ENCODE peak calls at places on chromosomes 5 and 9, in eight cellular contexts. One of them, this sample, is unnamed.

GRCh38 chr9:16192403-16193017 is 639.7 kb downstream of the CCDC171 start:
- DNase-seq in A549: no peak
- DNase-seq in K562: no peak
- DNase-seq in transverse colon: no peak
- DNase-seq in tibial nerve: no peak
- DNase-seq in upper lobe of left lung: no peak
- DNase-seq in stomach: no peak
- DNase-seq in esophagus muscularis mucosa: no peak
- DNase-seq in this sample: no peak

GRCh38 chr5:153079396-153079795 is 411.1 kb upstream of the GRIA1 start:
- DNase-seq in esophagus muscularis mucosa: no peak
- DNase-seq in stomach: no peak
- DNase-seq in upper lobe of left lung: no peak
- DNase-seq in transverse colon: no peak
- DNase-seq in A549: no peak
- DNase-seq in K562: no peak
- DNase-seq in tibial nerve: no peak
- DNase-seq in this sample: no peak

GRCh38 chr5:148353634-148354033 is 18.3 kb downstream of the SPINK9 start:
- DNase-seq in A549: no peak
- DNase-seq in transverse colon: no peak
- DNase-seq in K562: no peak
- DNase-seq in stomach: no peak
- DNase-seq in esophagus muscularis mucosa: no peak
- DNase-seq in upper lobe of left lung: no peak
- DNase-seq in tibial nerve: no peak
- DNase-seq in this sample: no peak

GRCh38 chr9:36207546-36208012 is 16.9 kb downstream of the CLTA start:
- DNase-seq in stomach: no peak
- DNase-seq in transverse colon: no peak
- DNase-seq in upper lobe of left lung: no peak
- DNase-seq in esophagus muscularis mucosa: no peak
- DNase-seq in A549: no peak
- DNase-seq in tibial nerve: no peak
- DNase-seq in K562: no peak
- DNase-seq in this sample: no peak

GRCh38 chr5:142816577-142816976 is 46.4 kb downstream of the ARHGAP26 start:
- DNase-seq in upper lobe of left lung: no peak
- DNase-seq in tibial nerve: peak; percentile 40
- DNase-seq in A549: no peak
- DNase-seq in stomach: peak; percentile 75
- DNase-seq in transverse colon: peak; percentile 66
- DNase-seq in esophagus muscularis mucosa: no peak
- DNase-seq in K562: no peak
- DNase-seq in this sample: no peak

GRCh38 chr9:114386886-114387677 is 700 bp downstream of the AKNA start:
- DNase-seq in transverse colon: peak; percentile 76
- DNase-seq in A549: no peak
- DNase-seq in stomach: peak; percentile 49
- DNase-seq in upper lobe of left lung: peak; percentile 86
- DNase-seq in esophagus muscularis mucosa: no peak
- DNase-seq in tibial nerve: no peak
- DNase-seq in K562: no peak
- DNase-seq in this sample: peak; percentile 85

GRCh38 chr9:71941060-71941568 is 29.7 kb downstream of the C9orf85 start:
- DNase-seq in upper lobe of left lung: no peak
- DNase-seq in A549: no peak
- DNase-seq in tibial nerve: no peak
- DNase-seq in K562: no peak
- DNase-seq in stomach: no peak
- DNase-seq in esophagus muscularis mucosa: no peak
- DNase-seq in transverse colon: no peak
- DNase-seq in this sample: no peak

GRCh38 chr5:173590436-173591299 is 25.8 kb downstream of the BOD1 start:
- DNase-seq in K562: no peak
- DNase-seq in A549: no peak
- DNase-seq in tibial nerve: no peak
- DNase-seq in transverse colon: no peak
- DNase-seq in esophagus muscularis mucosa: no peak
- DNase-seq in upper lobe of left lung: peak; percentile 62
- DNase-seq in stomach: no peak
- DNase-seq in this sample: no peak

GRCh38 chr5:108259306-108259705 is 122.6 kb downstream of the FBXL17 start:
- DNase-seq in A549: no peak
- DNase-seq in K562: no peak
- DNase-seq in upper lobe of left lung: no peak
- DNase-seq in tibial nerve: no peak
- DNase-seq in esophagus muscularis mucosa: no peak
- DNase-seq in transverse colon: no peak
- DNase-seq in stomach: no peak
- DNase-seq in this sample: no peak

GRCh38 chr9:82062245-82062644 is 73.7 kb downstream of the SPATA31D1 start:
- DNase-seq in stomach: no peak
- DNase-seq in tibial nerve: no peak
- DNase-seq in K562: no peak
- DNase-seq in upper lobe of left lung: peak; percentile 10
- DNase-seq in esophagus muscularis mucosa: no peak
- DNase-seq in A549: no peak
- DNase-seq in transverse colon: no peak
- DNase-seq in this sample: no peak

GRCh38 chr5:68134033-68134668 is 81.4 kb upstream of the PIK3R1 start:
- DNase-seq in esophagus muscularis mucosa: no peak
- DNase-seq in K562: no peak
- DNase-seq in transverse colon: peak; percentile 45
- DNase-seq in stomach: no peak
- DNase-seq in upper lobe of left lung: no peak
- DNase-seq in tibial nerve: no peak
- DNase-seq in A549: no peak
- DNase-seq in this sample: no peak

GRCh38 chr5:119274767-119275130 is 81.1 kb upstream of the TNFAIP8 start:
- DNase-seq in stomach: no peak
- DNase-seq in esophagus muscularis mucosa: no peak
- DNase-seq in K562: no peak
- DNase-seq in transverse colon: no peak
- DNase-seq in upper lobe of left lung: no peak
- DNase-seq in tibial nerve: no peak
- DNase-seq in A549: no peak
- DNase-seq in this sample: no peak

GRCh38 chr5:119275873-119276214 is 80.0 kb upstream of the TNFAIP8 start:
- DNase-seq in transverse colon: peak; percentile 49
- DNase-seq in tibial nerve: no peak
- DNase-seq in upper lobe of left lung: no peak
- DNase-seq in K562: no peak
- DNase-seq in stomach: no peak
- DNase-seq in A549: no peak
- DNase-seq in esophagus muscularis mucosa: no peak
- DNase-seq in this sample: no peak

GRCh38 chr5:119276976-119277375 is 78.8 kb upstream of the TNFAIP8 start:
- DNase-seq in esophagus muscularis mucosa: no peak
- DNase-seq in upper lobe of left lung: no peak
- DNase-seq in stomach: no peak
- DNase-seq in tibial nerve: no peak
- DNase-seq in K562: no peak
- DNase-seq in A549: no peak
- DNase-seq in transverse colon: no peak
- DNase-seq in this sample: no peak

GRCh38 chr5:119274024-119274766 is 81.6 kb upstream of the TNFAIP8 start:
- DNase-seq in tibial nerve: no peak
- DNase-seq in K562: no peak
- DNase-seq in upper lobe of left lung: no peak
- DNase-seq in A549: no peak
- DNase-seq in transverse colon: peak; percentile 42
- DNase-seq in esophagus muscularis mucosa: no peak
- DNase-seq in stomach: no peak
- DNase-seq in this sample: no peak

DNA sequence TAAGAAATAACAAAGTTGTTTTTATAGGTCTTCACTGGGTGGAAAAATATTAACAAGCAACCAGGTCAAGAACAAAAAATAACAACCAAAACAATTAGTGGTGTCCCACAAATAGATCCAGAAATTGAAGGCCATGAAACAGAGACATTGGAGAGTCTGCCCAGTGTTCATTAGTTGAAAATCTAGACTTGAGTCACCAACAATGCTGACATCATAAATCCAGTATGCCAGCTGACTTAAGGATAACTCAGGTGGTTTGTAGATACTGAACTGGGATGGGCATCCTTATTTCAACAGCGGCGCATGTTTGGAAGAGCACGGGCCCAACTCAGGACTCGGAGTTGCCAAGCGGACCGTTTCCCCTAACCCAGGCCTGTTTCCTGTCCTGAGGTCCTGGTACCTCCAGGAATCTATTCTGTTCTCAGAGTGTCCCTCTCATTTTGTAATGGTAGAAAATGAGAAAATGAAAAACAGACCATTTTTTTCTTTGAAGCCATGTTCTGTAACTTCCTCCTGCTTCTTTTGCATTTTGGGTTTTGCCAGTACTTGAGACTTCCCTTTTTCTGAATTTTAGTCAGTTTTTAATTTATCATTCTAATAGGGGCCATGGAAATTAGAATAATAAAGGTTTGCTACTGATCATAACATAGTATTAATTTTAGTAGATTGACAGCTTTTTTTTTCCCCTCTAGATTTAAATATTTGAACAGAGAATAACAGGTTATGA is 80.5 kb upstream of the TNFAIP8 start:
- DNase-seq in tibial nerve: no peak
- DNase-seq in transverse colon: no peak
- DNase-seq in stomach: no peak
- DNase-seq in esophagus muscularis mucosa: no peak
- DNase-seq in upper lobe of left lung: no peak
- DNase-seq in K562: no peak
- DNase-seq in A549: no peak
- DNase-seq in this sample: no peak
- TF ChIP-seq EP300 in tibial nerve: no peak
- TF ChIP-seq EP300 in transverse colon: no peak
- TF ChIP-seq EP300 in stomach: no peak
- TF ChIP-seq EP300 in esophagus muscularis mucosa: no peak
- TF ChIP-seq EP300 in upper lobe of left lung: no peak
- TF ChIP-seq EP300 in K562: no peak
- TF ChIP-seq EP300 in A549: no peak
- TF ChIP-seq EP300 in this sample: no peak

GRCh38 chr9:95778957-95779356 is 96.5 kb upstream of the ERCC6L2 start:
- DNase-seq in A549: no peak
- DNase-seq in upper lobe of left lung: no peak
- DNase-seq in tibial nerve: peak; percentile 46
- DNase-seq in transverse colon: peak; percentile 31
- DNase-seq in esophagus muscularis mucosa: no peak
- DNase-seq in stomach: peak; percentile 41
- DNase-seq in K562: no peak
- DNase-seq in this sample: no peak
- TF ChIP-seq EP300 in A549: no peak
- TF ChIP-seq EP300 in upper lobe of left lung: no peak
- TF ChIP-seq EP300 in tibial nerve: no peak
- TF ChIP-seq EP300 in transverse colon: no peak
- TF ChIP-seq EP300 in esophagus muscularis mucosa: no peak
- TF ChIP-seq EP300 in stomach: no peak
- TF ChIP-seq EP300 in K562: no peak
- TF ChIP-seq EP300 in this sample: no peak

GRCh38 chr5:150706776-150707390 is 6.0 kb upstream of the RBM22 start:
- DNase-seq in esophagus muscularis mucosa: no peak
- DNase-seq in stomach: no peak
- DNase-seq in K562: no peak
- DNase-seq in transverse colon: no peak
- DNase-seq in upper lobe of left lung: no peak
- DNase-seq in A549: no peak
- DNase-seq in tibial nerve: no peak
- DNase-seq in this sample: no peak
- TF ChIP-seq EP300 in esophagus muscularis mucosa: no peak
- TF ChIP-seq EP300 in stomach: no peak
- TF ChIP-seq EP300 in K562: no peak
- TF ChIP-seq EP300 in transverse colon: no peak
- TF ChIP-seq EP300 in upper lobe of left lung: no peak
- TF ChIP-seq EP300 in A549: no peak
- TF ChIP-seq EP300 in tibial nerve: no peak
- TF ChIP-seq EP300 in this sample: no peak

GRCh38 chr9:137436761-137437600 is 4.2 kb downstream of the ENTPD8 start:
- DNase-seq in transverse colon: peak; percentile 58
- DNase-seq in tibial nerve: no peak
- DNase-seq in upper lobe of left lung: peak; percentile 78
- DNase-seq in A549: no peak
- DNase-seq in stomach: peak; percentile 69
- DNase-seq in K562: no peak
- DNase-seq in esophagus muscularis mucosa: no peak
- DNase-seq in this sample: no peak

GRCh38 chr9:137438591-137439157 is 2.5 kb downstream of the ENTPD8 start:
- DNase-seq in stomach: no peak
- DNase-seq in tibial nerve: no peak
- DNase-seq in K562: no peak
- DNase-seq in upper lobe of left lung: peak; percentile 61
- DNase-seq in A549: no peak
- DNase-seq in esophagus muscularis mucosa: no peak
- DNase-seq in transverse colon: no peak
- DNase-seq in this sample: peak; percentile 45

GRCh38 chr9:137439158-137439714 is 1.9 kb downstream of the ENTPD8 start:
- DNase-seq in A549: no peak
- DNase-seq in stomach: no peak
- DNase-seq in esophagus muscularis mucosa: no peak
- DNase-seq in tibial nerve: no peak
- DNase-seq in K562: no peak
- DNase-seq in upper lobe of left lung: no peak
- DNase-seq in transverse colon: no peak
- DNase-seq in this sample: peak; percentile 60

GRCh38 chr9:137435980-137436760 is 5.0 kb downstream of the ENTPD8 start:
- DNase-seq in esophagus muscularis mucosa: no peak
- DNase-seq in upper lobe of left lung: peak; percentile 90
- DNase-seq in tibial nerve: no peak
- DNase-seq in stomach: peak; percentile 96
- DNase-seq in A549: peak; percentile 96
- DNase-seq in transverse colon: peak; percentile 86
- DNase-seq in K562: peak; percentile 88
- DNase-seq in this sample: peak; percentile 83

DNA sequence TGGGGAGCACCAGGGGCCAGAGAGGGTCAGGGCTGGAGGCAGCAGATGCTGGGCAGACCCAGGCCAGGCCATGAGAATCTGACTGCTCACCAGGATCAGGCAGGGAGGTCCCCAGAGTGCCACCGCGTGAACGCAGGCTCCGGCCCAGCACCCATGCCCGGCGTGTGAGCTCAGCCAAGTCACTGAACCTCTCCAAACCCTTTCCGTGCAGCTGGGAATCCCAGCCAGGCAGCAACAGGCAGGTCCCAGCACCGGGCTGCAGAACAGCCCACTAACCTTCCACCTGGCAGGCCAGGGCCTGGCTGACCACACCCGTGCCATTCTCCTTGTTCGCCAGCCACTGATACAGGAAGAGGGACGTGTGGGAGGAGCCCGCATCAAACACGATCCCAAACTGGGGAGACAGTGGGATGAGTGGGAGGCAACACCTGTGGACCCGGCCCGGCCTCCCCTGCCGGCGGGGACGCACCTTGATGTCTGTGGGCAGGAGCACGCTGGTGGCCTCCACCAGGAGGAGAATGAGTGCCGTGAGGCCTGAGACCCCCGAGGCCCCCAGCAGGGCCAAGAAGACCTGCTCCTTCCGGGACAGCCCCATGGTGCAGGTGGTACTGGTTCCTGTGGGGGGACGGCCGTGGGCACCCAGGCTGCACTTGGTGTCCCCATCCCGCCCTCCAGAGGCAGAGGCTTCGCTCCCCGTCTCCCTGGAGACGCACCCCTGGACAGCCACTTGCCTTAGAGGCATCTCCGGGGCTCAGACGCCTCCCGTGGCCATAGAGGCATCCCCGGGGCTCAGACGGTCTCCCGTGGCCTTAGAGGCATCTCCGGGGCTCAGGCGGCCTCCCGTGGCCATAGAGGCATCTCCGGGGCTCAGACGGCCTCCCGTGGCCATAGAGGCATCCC is 3.2 kb downstream of the ENTPD8 start:
- DNase-seq in transverse colon: no peak
- DNase-seq in upper lobe of left lung: peak; percentile 76
- DNase-seq in esophagus muscularis mucosa: no peak
- DNase-seq in A549: no peak
- DNase-seq in K562: no peak
- DNase-seq in stomach: peak; percentile 61
- DNase-seq in tibial nerve: no peak
- DNase-seq in this sample: peak; percentile 57
- TF ChIP-seq EP300 in transverse colon: no peak
- TF ChIP-seq EP300 in upper lobe of left lung: no peak
- TF ChIP-seq EP300 in esophagus muscularis mucosa: no peak
- TF ChIP-seq EP300 in A549: no peak
- TF ChIP-seq EP300 in K562: no peak
- TF ChIP-seq EP300 in stomach: no peak
- TF ChIP-seq EP300 in tibial nerve: no peak
- TF ChIP-seq EP300 in this sample: no peak